ENCODE peak calls at places on chromosomes 11 and 22, in six cellular contexts. F is A549, X is stomach, L is H54, N is suprapubic skin, J is prostate gland. H is an unnamed sample.

GRCh38 chr11:27385245-27385644 is 22.2 kb upstream of the CCDC34 start:
- DNase-seq in F (peak), X (no peak), L (peak), N (peak), J (no peak), H (no peak)

GRCh38 chr11:1225386-1226225 is 2.7 kb downstream of the MUC5B start:
- DNase-seq in F (no peak), X (no peak), L (no peak), N (peak), J (no peak), H (no peak)

GRCh38 chr22:22410121-22410520 is 98.4 kb downstream of the ZNF280B start:
- DNase-seq in F (no peak), X (no peak), L (no peak), N (no peak), J (no peak), H (peak)

GRCh38 chr22:28174509-28174908 is 255.5 kb upstream of the PITPNB start:
- DNase-seq in F (no peak), X (no peak), L (no peak), N (no peak), J (no peak), H (no peak)

GRCh38 chr22:43731986-43732385 is 80.1 kb downstream of the EFCAB6 start:
- DNase-seq in F (no peak), X (no peak), L (no peak), N (no peak), J (no peak), H (no peak)

GRCh38 chr11:13338437-13339069 is 61.0 kb downstream of the BMAL1 start:
- DNase-seq in F (peak), X (no peak), L (peak), N (no peak), J (no peak), H (peak)

GRCh38 chr11:67516806-67517205 is 6.4 kb downstream of the CABP2 start:
- DNase-seq in F (no peak), X (no peak), L (no peak), N (no peak), J (no peak), H (no peak)

GRCh38 chr11:33716236-33716635 is 15.6 kb upstream of the C11orf91 start:
- DNase-seq in F (peak), X (no peak), L (no peak), N (no peak), J (no peak), H (peak)

GRCh38 chr22:24284747-24285203 is 14.1 kb downstream of the SPECC1L start:
- DNase-seq in F (no peak), X (no peak), L (no peak), N (no peak), J (no peak), H (no peak)

GRCh38 chr11:63937713-63938480 is 905 bp upstream of the NAA40 start:
- DNase-seq in F (no peak), X (no peak), L (peak), N (no peak), J (no peak), H (peak)

GRCh38 chr11:112881461-112881860 is 79.8 kb upstream of the NCAM1 start:
- DNase-seq in F (peak), X (peak), L (peak), N (peak), J (peak), H (no peak)

GRCh38 chr22:50209893-50210292 is 9.1 kb downstream of the SELENOO start:
- DNase-seq in F (peak), X (peak), L (peak), N (no peak), J (peak), H (peak)

GRCh38 chr22:27223317-27224177 is 566.2 kb downstream of the MIAT start:
- DNase-seq in F (peak), X (no peak), L (no peak), N (no peak), J (no peak), H (no peak)

GRCh38 chr11:110952150-110952549 is 239.9 kb upstream of the ARHGAP20 start:
- DNase-seq in F (no peak), X (no peak), L (no peak), N (no peak), J (no peak), H (no peak)
- TF ChIP-seq POLR2A in F (no peak), X (no peak), L (no peak), N (no peak), J (no peak), H (no peak)

GRCh38 chr11:117171648-117172051 is 6.9 kb upstream of the SIDT2 start:
- DNase-seq in F (no peak), X (peak), L (no peak), N (no peak), J (no peak), H (no peak)

GRCh38 chr11:117172678-117173421 is 5.7 kb upstream of the SIDT2 start:
- DNase-seq in F (no peak), X (peak), L (no peak), N (no peak), J (no peak), H (no peak)

GRCh38 chr11:117170210-117170609 is 8.3 kb upstream of the SIDT2 start:
- DNase-seq in F (no peak), X (no peak), L (no peak), N (no peak), J (no peak), H (no peak)

GRCh38 chr11:117169726-117170125 is 8.8 kb upstream of the SIDT2 start:
- DNase-seq in F (no peak), X (no peak), L (no peak), N (no peak), J (no peak), H (no peak)

DNA sequence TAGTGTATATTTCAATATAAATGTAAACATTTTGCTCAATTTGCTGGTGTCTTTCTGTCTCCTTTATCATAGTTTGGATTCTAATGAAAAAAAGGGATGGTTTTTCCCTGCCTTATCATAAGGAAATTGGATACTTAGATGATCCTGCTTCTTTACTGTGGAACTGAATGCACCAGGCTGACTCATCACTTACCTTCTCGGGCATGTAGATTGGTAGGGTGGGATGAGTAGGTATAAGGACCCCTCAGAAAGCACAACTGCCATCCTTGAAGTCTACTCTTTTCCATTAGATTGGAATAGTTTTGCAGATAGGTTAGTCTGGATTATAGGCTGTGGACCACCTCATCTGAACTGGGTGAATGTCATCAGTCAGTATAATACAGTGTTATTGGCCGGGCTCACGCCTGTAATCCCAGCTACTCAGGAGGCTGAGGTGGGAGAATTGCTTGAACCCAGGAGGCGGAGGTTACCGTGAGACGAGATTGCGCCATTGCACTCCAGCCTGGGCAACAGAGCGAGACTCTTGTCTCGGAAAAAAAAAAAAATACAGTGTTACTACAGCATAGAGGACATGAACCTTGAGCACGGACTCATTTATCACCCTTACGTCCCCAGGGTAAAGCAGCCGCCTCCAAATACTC is 7.4 kb upstream of the SIDT2 start:
- DNase-seq in F (no peak), X (peak), L (no peak), N (no peak), J (no peak), H (no peak)
- TF ChIP-seq POLR2A in F (no peak), X (no peak), L (no peak), N (no peak), J (no peak), H (no peak)

GRCh38 chr22:30421695-30422480 is 3.7 kb upstream of the MTFP1 start:
- DNase-seq in F (no peak), X (no peak), L (no peak), N (no peak), J (no peak), H (no peak)
- TF ChIP-seq POLR2A in F (no peak), X (peak), L (no peak), N (no peak), J (no peak), H (no peak)

GRCh38 chr11:2433106-2433925 is 11.0 kb downstream of the TRPM5 start:
- DNase-seq in F (no peak), X (no peak), L (no peak), N (peak), J (no peak), H (no peak)
- TF ChIP-seq POLR2A in F (no peak), X (no peak), L (no peak), N (no peak), J (no peak), H (no peak)

GRCh38 chr11:65116370-65117205 is 913 bp downstream of the ZNHIT2 start:
- DNase-seq in F (peak), X (peak), L (no peak), N (peak), J (no peak), H (peak)

GRCh38 chr11:65118097-65118837 is 766 bp upstream of the ZNHIT2 start:
- DNase-seq in F (no peak), X (no peak), L (no peak), N (no peak), J (no peak), H (no peak)

GRCh38 chr11:65115361-65116082 is 2.0 kb downstream of the ZNHIT2 start:
- DNase-seq in F (no peak), X (no peak), L (no peak), N (peak), J (no peak), H (peak)

GRCh38 chr11:65119670-65119995 is 2.1 kb upstream of the ZNHIT2 start:
- DNase-seq in F (no peak), X (no peak), L (no peak), N (no peak), J (no peak), H (no peak)

DNA sequence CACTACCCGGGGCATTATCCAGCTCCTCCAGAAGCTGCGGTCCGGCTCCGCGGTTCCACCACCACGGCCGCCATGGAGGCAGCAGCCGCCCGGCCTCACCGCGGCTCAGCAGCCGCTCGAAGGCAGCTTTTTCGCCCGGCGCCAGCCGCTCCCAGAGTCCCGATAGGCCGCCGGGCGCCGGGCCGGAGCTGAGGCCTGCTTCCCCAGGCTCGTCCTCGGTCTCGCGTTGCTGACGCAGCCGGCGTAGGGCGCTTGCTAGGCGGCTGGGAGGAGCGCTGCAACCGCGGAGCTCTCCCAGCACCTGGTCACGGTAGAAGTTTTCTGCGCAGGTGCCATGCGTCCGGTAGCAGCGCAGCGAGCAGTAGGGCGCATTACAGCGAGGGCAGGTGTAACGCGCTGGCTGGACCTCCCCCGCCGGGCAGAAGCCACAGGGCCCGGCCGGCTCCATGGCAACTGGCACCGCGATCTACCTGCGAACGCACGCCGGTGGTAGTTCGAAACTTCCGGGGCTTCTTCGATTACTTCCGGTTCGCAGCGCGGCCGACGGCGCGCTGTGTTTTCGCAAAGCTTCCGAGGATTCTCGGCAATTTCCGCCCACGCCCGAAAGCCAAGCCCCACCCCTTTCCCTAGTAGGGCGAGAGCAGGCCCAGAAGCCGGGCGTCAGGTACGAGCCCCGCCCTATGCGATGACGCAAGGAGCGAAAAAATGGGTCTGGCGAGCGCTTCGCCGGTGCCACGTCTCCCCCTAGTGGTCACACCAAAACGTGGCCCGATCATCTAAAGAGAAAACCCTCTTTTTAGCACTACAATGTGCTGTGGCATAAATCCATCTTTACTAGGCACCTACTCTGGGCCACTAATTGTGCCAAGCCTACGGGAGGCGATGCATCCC is at the start of gene ZNHIT2:
- DNase-seq in F (peak), X (peak), L (peak), N (peak), J (peak), H (peak)
- TF ChIP-seq POLR2A in F (peak), X (peak), L (peak), N (peak), J (peak), H (peak)

H was measured in NB4.